ENCODE peak calls at places on chromosomes 7 and 10, in seven cellular contexts. L, K, I, N, P, J and X are unnamed samples.

GRCh38 chr7:148336411-148336810 is 254.2 kb upstream of the C7orf33 start:
- DNase-seq in L (no peak), K (no peak), N (no peak), I (no peak), P (no peak), J (no peak), X (no peak)

GRCh38 chr7:46812047-46812672 is 769.8 kb downstream of the TNS3 start:
- DNase-seq in N (no peak), I (no peak), J (no peak), L (no peak), P (no peak), K (no peak), X (no peak)

GRCh38 chr10:99605351-99605750 is 14.9 kb downstream of the SLC25A28 start:
- DNase-seq in I (no peak), P (no peak), K (no peak), L (no peak), J (no peak), N (no peak), X (no peak)

GRCh38 chr10:3902809-3903410 is 117.9 kb upstream of the KLF6 start:
- DNase-seq in K (no peak), P (no peak), I (no peak), L (no peak), N (no peak), J (no peak), X (no peak)

GRCh38 chr10:43427166-43427825 is 9.6 kb upstream of the ZNF487 start:
- DNase-seq in I (no peak), P (no peak), N (peak; percentile 40), J (no peak), K (no peak), L (no peak), X (no peak)

GRCh38 chr7:141071260-141071854 is 2.5 kb upstream of the TMEM178B start:
- DNase-seq in I (peak; percentile 23), J (peak; percentile 23), K (peak; percentile 38), P (peak; percentile 47), L (no peak), N (peak; percentile 29), X (no peak)

GRCh38 chr7:128167316-128167691 is 73.8 kb upstream of the LEP start:
- DNase-seq in I (peak; percentile 56), P (peak; percentile 66), N (peak; percentile 28), J (peak; percentile 51), K (no peak), L (no peak), X (peak; percentile 24)

GRCh38 chr10:43952760-43953159 is 304.1 kb upstream of the ZNF32 start:
- DNase-seq in L (no peak), K (no peak), J (no peak), P (no peak), N (no peak), I (no peak), X (no peak)

GRCh38 chr7:155953781-155954549 is 141.7 kb upstream of the SHH start:
- DNase-seq in I (no peak), J (no peak), P (no peak), N (no peak), L (no peak), K (no peak), X (no peak)

GRCh38 chr7:121180436-121181063 is 148.2 kb upstream of the WNT16 start:
- DNase-seq in L (no peak), I (no peak), P (no peak), K (no peak), N (no peak), J (no peak), X (no peak)

GRCh38 chr10:79069325-79070090 is 742 bp downstream of the ZMIZ1 start:
- DNase-seq in P (peak; percentile 55), N (peak; percentile 49), I (peak; percentile 65), J (peak; percentile 54), K (peak; percentile 67), L (peak; percentile 82), X (peak; percentile 76)

GRCh38 chr7:92404170-92404614 is 43.1 kb upstream of the GATAD1 start:
- DNase-seq in L (no peak), J (no peak), K (no peak), P (no peak), N (peak; percentile 32), I (no peak), X (no peak)

GRCh38 chr7:11716185-11716584 is 115.8 kb downstream of the THSD7A start:
- DNase-seq in I (no peak), L (no peak), N (no peak), K (peak; percentile 13), J (no peak), P (peak; percentile 42), X (peak; percentile 25)

GRCh38 chr10:1158066-1158465 is 101.9 kb downstream of the WDR37 start:
- DNase-seq in N (no peak), P (no peak), L (no peak), J (no peak), K (no peak), I (no peak), X (no peak)

GRCh38 chr10:69869291-69869841 is 67.7 kb downstream of the COL13A1 start:
- DNase-seq in L (no peak), J (no peak), N (no peak), K (no peak), I (no peak), P (no peak), X (peak; percentile 50)

GRCh38 chr7:121313793-121314676 is 14.8 kb upstream of the WNT16 start:
- DNase-seq in J (no peak), L (no peak), P (no peak), I (no peak), N (no peak), K (no peak), X (no peak)

GRCh38 chr10:68330852-68331454 is 911 bp upstream of the HNRNPH3 start:
- DNase-seq in I (peak; percentile 63), P (peak; percentile 45), L (no peak), K (peak; percentile 20), N (no peak), J (peak; percentile 52), X (peak; percentile 28)

GRCh38 chr10:68333452-68333851 is 724 bp upstream of the PBLD start:
- DNase-seq in K (no peak), J (no peak), L (no peak), I (no peak), P (no peak), N (no peak), X (no peak)

GRCh38 chr10:68332259-68333057 is at the start of gene PBLD:
- DNase-seq in K (peak; percentile 72), J (peak; percentile 73), N (peak; percentile 61), P (peak; percentile 75), I (peak; percentile 78), L (peak; percentile 81), X (peak; percentile 81)

GRCh38 chr10:68333058-68333395 is 299 bp upstream of the PBLD start:
- DNase-seq in K (no peak), P (no peak), N (no peak), I (no peak), L (no peak), J (no peak), X (no peak)

DNA sequence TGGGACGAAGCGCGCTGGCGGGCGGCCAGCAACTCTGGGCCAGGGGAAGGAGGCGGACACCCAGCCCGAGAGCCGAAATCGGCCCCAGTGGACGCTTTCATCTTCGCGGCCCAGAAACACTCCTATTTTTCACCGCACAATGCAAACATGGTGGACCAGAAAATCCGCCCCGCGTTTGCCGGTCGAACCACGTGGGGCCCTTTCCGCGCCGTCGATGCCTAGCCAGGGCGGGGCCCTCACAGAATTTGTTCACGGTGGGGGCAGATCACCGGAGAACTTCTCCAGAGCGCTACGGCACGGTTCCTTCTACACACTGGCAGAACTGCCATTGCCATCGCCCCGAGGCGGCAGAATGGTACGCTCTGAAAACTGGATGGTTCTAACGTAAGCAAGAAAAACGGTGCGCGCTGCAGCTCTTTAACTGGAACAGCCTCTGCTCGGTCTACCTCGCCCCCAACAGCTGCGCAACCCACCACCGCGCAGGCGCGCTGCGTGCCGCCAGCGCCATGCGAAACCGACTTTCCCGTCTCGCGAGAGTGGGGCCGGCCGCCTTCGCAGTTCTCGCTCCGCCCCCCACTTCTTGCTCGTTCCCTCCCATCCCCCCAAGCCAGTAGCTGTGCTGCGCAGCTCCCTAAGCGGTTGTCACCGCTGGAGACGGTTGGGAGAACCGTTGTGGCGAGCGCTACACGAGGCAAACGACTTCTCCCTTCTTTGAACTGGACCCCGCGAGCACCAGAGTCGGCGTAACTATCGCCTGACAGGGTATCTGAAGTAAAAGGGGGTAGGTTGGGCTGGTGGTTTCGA is at the start of gene HNRNPH3:
- DNase-seq in P (peak; percentile 99), J (peak; percentile 99), I (peak; percentile 99), N (peak; percentile 98), L (peak; percentile 97), K (peak; percentile 98), X (peak; percentile 98)
- TF ChIP-seq CTCF in P (no peak), J (no peak), I (peak; percentile 16), N (no peak), L (peak; percentile 7), K (peak; percentile 35), X (no peak)

GRCh38 chr7:150973571-150974451 is 4.3 kb downstream of the KCNH2 start:
- DNase-seq in K (no peak), N (peak; percentile 56), J (no peak), I (no peak), P (no peak), L (no peak), X (no peak)
- H3K4me3 ChIP-seq in K (peak overlapping the region; percentile 58), N (peak overlapping the region; percentile 69), J (peak overlapping the region; percentile 47), I (peak overlapping the region; percentile 37), P (no peak overlapping the region), L (peak overlapping the region; percentile 54), X (no peak overlapping the region)

DNA sequence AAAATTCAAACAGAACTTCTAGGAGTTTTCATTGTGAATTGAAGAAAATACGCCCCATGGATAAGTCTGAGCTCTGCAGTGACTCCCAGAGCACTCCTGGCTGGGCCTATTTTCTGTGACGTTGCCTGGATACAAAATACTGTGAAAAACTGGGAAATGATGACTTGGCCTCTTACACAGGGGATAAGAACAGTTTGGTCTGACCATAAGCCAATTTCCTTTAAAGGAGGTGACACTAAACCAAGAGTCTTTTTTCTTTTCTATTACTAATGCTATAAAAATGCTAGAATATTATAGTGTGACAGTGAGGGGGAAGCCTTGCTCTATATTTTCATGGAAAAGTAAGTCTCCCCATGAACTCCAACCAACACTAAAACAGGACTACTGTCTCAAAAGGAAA is 45.6 kb downstream of the MYOF start:
- DNase-seq in N (no peak), J (peak; percentile 76), P (no peak), K (no peak), L (no peak), I (peak; percentile 59), X (no peak)
- H3K4me1 ChIP-seq in N (no peaks in the 10 kb centered on the region), J (peaks cover 20% of the 10 kb centered on the region), P (peaks cover 36% of the 10 kb centered on the region), K (peaks cover 71% of the 10 kb centered on the region), L (peaks cover 83% of the 10 kb centered on the region), I (peaks cover 20% of the 10 kb centered on the region), X (no peaks in the 10 kb centered on the region)

GRCh38 chr7:31145339-31145738 is 93.2 kb downstream of the ADCYAP1R1 start:
- DNase-seq in P (no peak), K (no peak), J (no peak), N (no peak), L (no peak), I (no peak), X (no peak)
- TF ChIP-seq CTCF in P (no peak), K (no peak), J (no peak), N (no peak), L (no peak), I (no peak), X (no peak)

GRCh38 chr7:137453356-137453755 is 109.8 kb upstream of the PTN start:
- DNase-seq in I (no peak), J (no peak), K (no peak), N (no peak), P (no peak), L (no peak), X (no peak)
- H3K4me3 ChIP-seq in I (no peak overlapping the region), J (no peak overlapping the region), K (no peak overlapping the region), N (no peak overlapping the region), P (no peak overlapping the region), L (no peak overlapping the region), X (no peak overlapping the region)